ENCODE peak calls at places on chromosome X, in seven cellular contexts. C, R, I, E, B, F and M are unnamed samples.

GRCh38 chrX:10006086-10006485 is 38.9 kb downstream of the CLDN34 start:
- DNase-seq in F (no peak), E (no peak), R (no peak), B (no peak), I (no peak), C (no peak), M (no peak)

GRCh38 chrX:44042731-44043130 is 69.5 kb upstream of the NDP start:
- DNase-seq in C (no peak), B (no peak), R (no peak), I (no peak), F (no peak), E (no peak), M (no peak)

GRCh38 chrX:3962511-3963350 is 249.3 kb upstream of the PRKX start:
- DNase-seq in B (peak), E (peak), F (no peak), C (peak), I (peak), R (no peak), M (no peak)

GRCh38 chrX:13029831-13030771 is 14.3 kb downstream of the FAM9C start:
- DNase-seq in F (no peak), B (no peak), E (no peak), C (peak), R (no peak), I (no peak), M (no peak)

GRCh38 chrX:41317487-41318208 is 16.3 kb upstream of the DDX3X start:
- DNase-seq in C (no peak), E (no peak), F (no peak), R (no peak), I (no peak), B (no peak), M (no peak)

GRCh38 chrX:334331-334891 is 15.8 kb upstream of the GTPBP6 start:
- DNase-seq in I (no peak), B (no peak), C (no peak), F (no peak), R (no peak), E (no peak), M (no peak)

GRCh38 chrX:109638158-109638557 is 13.2 kb upstream of the KCNE5 start:
- DNase-seq in I (no peak), R (no peak), C (no peak), F (no peak), E (no peak), B (no peak), M (no peak)

GRCh38 chrX:71301195-71301924 is at the start of gene ITGB1BP2:
- DNase-seq in R (no peak), I (no peak), C (no peak), E (no peak), F (peak), B (peak), M (no peak)

GRCh38 chrX:78979789-78980464 is 34.7 kb downstream of the P2RY10 start:
- DNase-seq in F (no peak), B (no peak), C (peak), E (no peak), R (no peak), I (no peak), M (no peak)

GRCh38 chrX:100685284-100685996 is 41.4 kb downstream of the SRPX2 start:
- DNase-seq in C (peak), F (peak), I (peak), E (peak), B (peak), R (peak), M (peak)

GRCh38 chrX:138877746-138878145 is 166.2 kb upstream of the FGF13 start:
- DNase-seq in F (no peak), R (no peak), C (no peak), I (no peak), B (no peak), E (no peak), M (no peak)

GRCh38 chrX:46209037-46209436 is 336.2 kb downstream of the ZNF674 start:
- DNase-seq in I (no peak), F (no peak), E (no peak), B (no peak), C (no peak), R (no peak), M (no peak)

GRCh38 chrX:43822015-43822414 is 60.2 kb downstream of the MAOB start:
- DNase-seq in I (no peak), B (no peak), R (no peak), C (no peak), E (no peak), F (no peak), M (peak)

GRCh38 chrX:7294483-7294882 is 146.5 kb upstream of the PUDP start:
- DNase-seq in F (no peak), R (no peak), E (no peak), I (no peak), C (no peak), B (peak), M (no peak)

GRCh38 chrX:16416588-16416987 is 233.4 kb upstream of the S100G start:
- DNase-seq in R (no peak), B (no peak), E (no peak), F (no peak), C (no peak), I (no peak), M (no peak)

GRCh38 chrX:103404225-103405008 is 28.1 kb downstream of the BEX3 start:
- DNase-seq in E (peak), B (peak), C (peak), R (peak), F (peak), I (peak), M (peak)

GRCh38 chrX:111823068-111823467 is 52.9 kb upstream of the TRPC5OS start:
- DNase-seq in E (peak), C (peak), R (peak), F (no peak), B (peak), I (peak), M (no peak)

GRCh38 chrX:153934473-153935325 is at the start of gene NAA10:
- DNase-seq in B (peak), F (peak), I (peak), E (no peak), C (peak), R (peak), M (peak)

GRCh38 chrX:1361275-1361674 is 24.7 kb downstream of the IL3RA start:
- DNase-seq in F (no peak), C (no peak), I (no peak), E (no peak), R (no peak), B (no peak), M (no peak)

GRCh38 chrX:153667931-153668396 is 5.6 kb downstream of the PNCK start:
- DNase-seq in C (peak), R (peak), E (peak), I (peak), F (peak), B (peak), M (peak)

GRCh38 chrX:44529315-44529714 is 13.3 kb downstream of the FUNDC1 start:
- DNase-seq in C (no peak), R (no peak), E (no peak), I (no peak), B (no peak), F (no peak), M (no peak)

GRCh38 chrX:73932522-73932921 is 369.5 kb downstream of the CHIC1 start:
- DNase-seq in F (no peak), I (no peak), E (no peak), B (no peak), R (no peak), C (no peak), M (no peak)

GRCh38 chrX:151762802-151763201 is 28.3 kb downstream of the CNGA2 start:
- DNase-seq in I (no peak), E (no peak), B (no peak), R (no peak), C (no peak), F (no peak), M (no peak)

GRCh38 chrX:10015711-10016515 is 48.8 kb downstream of the CLDN34 start:
- DNase-seq in B (no peak), E (peak), F (no peak), I (peak), C (peak), R (peak), M (no peak)

GRCh38 chrX:139739138-139739537 is 31.2 kb upstream of the MCF2 start:
- DNase-seq in I (no peak), B (no peak), E (no peak), F (no peak), C (peak), R (no peak), M (peak)

GRCh38 chrX:50169717-50170116 is 31.1 kb downstream of the AKAP4 start:
- DNase-seq in C (no peak), F (no peak), R (no peak), B (no peak), I (no peak), E (no peak), M (no peak)

GRCh38 chrX:9614016-9614415 is 149.2 kb downstream of the TBL1X start:
- DNase-seq in C (no peak), E (no peak), B (no peak), R (no peak), I (no peak), F (no peak), M (no peak)

GRCh38 chrX:150063673-150064072 is 125.4 kb upstream of the EOLA2 start:
- DNase-seq in E (no peak), R (no peak), B (peak), C (no peak), F (no peak), I (no peak), M (no peak)

GRCh38 chrX:24619647-24620046 is 27.5 kb downstream of the PCYT1B start:
- DNase-seq in F (peak), R (peak), E (no peak), B (no peak), C (peak), I (no peak), M (no peak)

GRCh38 chrX:108312938-108313337 is 125.3 kb downstream of the COL4A6 start:
- DNase-seq in I (no peak), E (no peak), C (no peak), R (peak), F (peak), B (no peak), M (peak)

GRCh38 chrX:51834076-51834475 is 59.3 kb upstream of the MAGED1 start:
- DNase-seq in R (no peak), B (no peak), I (no peak), F (no peak), C (no peak), E (no peak), M (no peak)

GRCh38 chrX:74023203-74023602 is 280.8 kb upstream of the ZCCHC13 start:
- DNase-seq in B (peak), I (no peak), R (no peak), F (no peak), E (no peak), C (no peak), M (no peak)

GRCh38 chrX:45775462-45775861 is 574.8 kb upstream of the DIPK2B start:
- DNase-seq in C (no peak), F (no peak), B (no peak), E (no peak), I (no peak), R (no peak), M (peak)

GRCh38 chrX:142686206-142686605 is 339.5 kb upstream of the SPANXN4 start:
- DNase-seq in I (no peak), B (no peak), E (no peak), C (no peak), F (no peak), R (no peak), M (no peak)

GRCh38 chrX:108584617-108585211 is 145.1 kb downstream of the COL4A5 start:
- DNase-seq in E (peak), F (no peak), B (peak), R (no peak), C (peak), I (peak), M (peak)

DNA sequence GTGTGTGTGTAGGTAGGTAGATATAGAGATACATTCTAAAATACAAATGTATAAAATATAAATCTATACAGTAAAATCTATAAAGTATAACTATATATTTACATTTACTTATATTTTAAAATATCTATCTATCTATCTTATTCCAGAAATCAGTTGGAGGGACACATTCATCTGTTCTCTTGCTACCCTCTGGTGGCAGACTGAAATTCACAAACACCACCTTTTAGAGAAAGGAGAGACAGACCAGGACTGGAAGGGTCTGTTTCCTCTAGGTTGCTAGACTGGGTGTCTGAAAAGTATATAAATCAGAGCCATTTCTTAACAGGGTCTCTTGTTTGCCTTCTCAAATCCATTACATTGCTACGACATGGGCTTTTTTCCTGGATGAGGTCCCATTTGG is 343.0 kb downstream of the OPHN1 start:
- DNase-seq in I (no peak), F (no peak), R (no peak), E (no peak), B (no peak), C (no peak), M (no peak)
- TF ChIP-seq CTCF in I (no peak), F (peak), R (no peak), E (no peak), B (no peak), C (no peak), M (no peak)

DNA sequence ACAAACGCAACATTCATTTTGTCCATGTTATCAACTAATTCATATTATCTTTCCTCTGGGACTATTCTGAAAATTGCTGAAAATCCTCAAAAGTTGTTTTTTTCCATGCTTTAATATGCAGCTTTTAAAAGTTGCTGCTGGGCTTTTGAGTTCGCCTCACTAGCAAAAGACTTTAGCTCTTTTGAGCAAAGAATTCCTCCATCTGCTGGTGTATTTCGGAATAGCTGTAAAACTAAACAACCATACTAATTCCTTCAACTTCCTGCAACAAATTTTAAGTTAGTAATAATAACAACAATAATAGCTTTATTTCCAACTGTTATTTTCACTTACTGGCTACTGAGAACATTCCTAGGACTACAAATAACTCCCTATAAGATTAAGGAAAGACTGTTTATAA is 124.5 kb upstream of the PLAC1 start:
- DNase-seq in R (no peak), B (peak), F (no peak), C (peak), I (peak), E (no peak), M (peak)
- TF ChIP-seq CTCF in R (peak), B (peak), F (peak), C (no peak), I (peak), E (peak), M (peak)

DNA sequence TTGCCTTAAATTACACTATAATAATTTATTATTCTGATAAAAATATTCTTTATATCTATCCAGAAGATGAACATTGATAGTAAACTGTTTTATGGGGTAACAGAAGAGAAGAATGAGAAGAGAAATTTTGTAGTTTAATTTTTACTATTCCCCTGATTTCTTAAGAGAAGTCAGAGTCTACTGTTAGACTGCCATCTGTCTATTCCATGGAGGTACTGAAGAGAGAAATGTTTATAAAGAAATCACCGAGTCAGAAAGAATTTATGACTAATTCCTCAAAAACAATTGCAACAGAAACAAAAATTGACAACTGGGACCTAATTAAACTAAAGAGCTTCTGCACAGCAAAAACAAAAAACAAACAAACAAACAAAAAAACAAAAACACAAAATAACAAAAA is 149.9 kb downstream of the FGF16 start:
- DNase-seq in E (no peak), B (peak), R (no peak), F (no peak), C (no peak), I (no peak), M (peak)
- TF ChIP-seq CTCF in E (peak), B (no peak), R (no peak), F (peak), C (no peak), I (no peak), M (peak)

GRCh38 chrX:2875136-2875481 is 46.4 kb downstream of the GYG2 start:
- DNase-seq in C (no peak), R (no peak), E (no peak), F (no peak), I (no peak), B (no peak), M (no peak)

GRCh38 chrX:2874222-2875135 is 45.7 kb downstream of the GYG2 start:
- DNase-seq in C (no peak), F (no peak), E (no peak), I (no peak), B (no peak), R (no peak), M (no peak)

GRCh38 chrX:2878563-2878962 is 49.8 kb downstream of the GYG2 start:
- DNase-seq in E (no peak), R (no peak), C (no peak), B (no peak), I (no peak), F (no peak), M (no peak)

GRCh38 chrX:2872937-2873336 is 44.2 kb downstream of the GYG2 start:
- DNase-seq in F (no peak), C (no peak), I (no peak), R (no peak), E (no peak), B (no peak), M (no peak)

GRCh38 chrX:2875798-2876399 is 47.2 kb downstream of the GYG2 start:
- DNase-seq in E (no peak), I (no peak), R (no peak), B (peak), F (no peak), C (peak), M (no peak)
- TF ChIP-seq CTCF in E (peak), I (peak), R (no peak), B (peak), F (peak), C (peak), M (peak)

DNA sequence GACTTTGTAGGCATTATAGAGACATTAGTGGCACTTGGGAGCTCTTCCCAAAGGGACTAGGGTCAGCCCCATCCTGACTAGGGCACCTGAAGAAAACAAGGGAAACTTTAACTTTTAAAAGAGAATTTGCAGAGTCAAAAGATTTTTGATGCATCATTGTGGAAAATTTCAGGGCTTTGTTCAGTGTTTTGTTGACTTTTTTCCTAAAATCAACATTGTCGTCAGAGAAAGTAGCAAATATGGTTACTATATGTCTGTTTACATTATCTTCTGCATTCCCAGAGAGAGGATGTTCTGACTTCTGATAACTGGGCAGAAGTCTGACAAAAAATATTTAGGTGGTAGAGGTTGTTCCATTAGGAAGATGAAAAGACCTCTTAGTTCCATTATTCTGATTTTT is 51.9 kb downstream of the LUZP4 start:
- DNase-seq in C (no peak), F (no peak), E (no peak), I (no peak), B (no peak), R (no peak), M (no peak)
- TF ChIP-seq CTCF in C (no peak), F (no peak), E (no peak), I (no peak), B (no peak), R (no peak), M (no peak)

DNA sequence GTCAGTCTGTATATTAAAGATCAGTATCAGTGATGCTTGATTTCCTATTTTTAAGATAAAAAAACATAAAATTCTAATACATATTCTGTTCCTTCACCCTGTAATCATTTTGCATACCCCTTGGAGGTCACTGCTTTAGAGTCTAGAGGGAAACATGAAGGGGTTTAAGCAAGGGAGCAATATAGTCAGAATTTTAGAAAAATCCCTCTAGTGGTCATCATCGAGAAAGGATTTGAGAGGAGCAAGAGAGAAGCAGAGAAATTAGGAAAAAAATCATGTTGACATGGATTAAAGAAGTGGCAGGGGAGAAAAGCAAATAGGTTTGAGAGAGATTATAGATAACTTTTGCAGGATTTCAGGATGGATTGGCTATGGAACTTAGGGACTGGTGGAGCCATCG is 11.1 kb downstream of the APEX2 start:
- DNase-seq in E (no peak), C (no peak), B (no peak), F (no peak), I (no peak), R (no peak), M (no peak)
- TF ChIP-seq CTCF in E (peak), C (no peak), B (no peak), F (peak), I (peak), R (peak), M (no peak)